ENCODE peak calls at places on chromosomes 3 and 15, in eight cellular contexts. One of them, this sample, is unnamed.

GRCh38 chr15:31262901-31263671 is 63.5 kb upstream of the KLF13 start:
- DNase-seq in HEK293T: no peak
- DNase-seq in ovary: peak; percentile 10
- DNase-seq in H54: no peak
- DNase-seq in AG09319: no peak
- DNase-seq in OCI-M1: peak; percentile 89
- DNase-seq in pulmonary artery endothelial cell: no peak
- DNase-seq in stimulated activated CD8-positive, alpha-beta memory T cell treated with anti-CD3 and anti-CD28 coated beads, Interleukin-2, amount 100 ng/mL, for 48 hours: no peak
- DNase-seq in this sample: peak; percentile 56

GRCh38 chr3:178823556-178824229 is 247.9 kb downstream of the ZMAT3 start:
- DNase-seq in HEK293T: no peak
- DNase-seq in ovary: peak; percentile 58
- DNase-seq in H54: no peak
- DNase-seq in AG09319: no peak
- DNase-seq in OCI-M1: no peak
- DNase-seq in pulmonary artery endothelial cell: no peak
- DNase-seq in stimulated activated CD8-positive, alpha-beta memory T cell treated with anti-CD3 and anti-CD28 coated beads, Interleukin-2, amount 100 ng/mL, for 48 hours: no peak
- DNase-seq in this sample: no peak

GRCh38 chr3:125428216-125428830 is 53.2 kb upstream of the ZNF148 start:
- DNase-seq in HEK293T: no peak
- DNase-seq in ovary: no peak
- DNase-seq in H54: no peak
- DNase-seq in AG09319: no peak
- DNase-seq in OCI-M1: no peak
- DNase-seq in pulmonary artery endothelial cell: no peak
- DNase-seq in stimulated activated CD8-positive, alpha-beta memory T cell treated with anti-CD3 and anti-CD28 coated beads, Interleukin-2, amount 100 ng/mL, for 48 hours: no peak
- DNase-seq in this sample: no peak

GRCh38 chr15:38247336-38247735 is 5.3 kb upstream of the SPRED1 start:
- DNase-seq in HEK293T: no peak
- DNase-seq in ovary: no peak
- DNase-seq in H54: no peak
- DNase-seq in AG09319: no peak
- DNase-seq in OCI-M1: no peak
- DNase-seq in pulmonary artery endothelial cell: no peak
- DNase-seq in stimulated activated CD8-positive, alpha-beta memory T cell treated with anti-CD3 and anti-CD28 coated beads, Interleukin-2, amount 100 ng/mL, for 48 hours: no peak
- DNase-seq in this sample: no peak

GRCh38 chr3:37700849-37701248 is 160.8 kb upstream of the CTDSPL start:
- DNase-seq in HEK293T: no peak
- DNase-seq in ovary: no peak
- DNase-seq in H54: no peak
- DNase-seq in AG09319: no peak
- DNase-seq in OCI-M1: peak; percentile 4
- DNase-seq in pulmonary artery endothelial cell: no peak
- DNase-seq in stimulated activated CD8-positive, alpha-beta memory T cell treated with anti-CD3 and anti-CD28 coated beads, Interleukin-2, amount 100 ng/mL, for 48 hours: no peak
- DNase-seq in this sample: no peak

GRCh38 chr15:44102675-44103254 is 92.3 kb downstream of the FRMD5 start:
- DNase-seq in HEK293T: no peak
- DNase-seq in ovary: no peak
- DNase-seq in H54: peak; percentile 30
- DNase-seq in AG09319: peak; percentile 91
- DNase-seq in OCI-M1: no peak
- DNase-seq in pulmonary artery endothelial cell: peak; percentile 95
- DNase-seq in stimulated activated CD8-positive, alpha-beta memory T cell treated with anti-CD3 and anti-CD28 coated beads, Interleukin-2, amount 100 ng/mL, for 48 hours: no peak
- DNase-seq in this sample: no peak

GRCh38 chr3:82807781-82808180 is 1046.3 kb upstream of the GBE1 start:
- DNase-seq in HEK293T: no peak
- DNase-seq in ovary: no peak
- DNase-seq in H54: no peak
- DNase-seq in AG09319: no peak
- DNase-seq in OCI-M1: no peak
- DNase-seq in pulmonary artery endothelial cell: no peak
- DNase-seq in stimulated activated CD8-positive, alpha-beta memory T cell treated with anti-CD3 and anti-CD28 coated beads, Interleukin-2, amount 100 ng/mL, for 48 hours: no peak
- DNase-seq in this sample: no peak

GRCh38 chr15:61411941-61412510 is 182.9 kb upstream of the RORA start:
- DNase-seq in HEK293T: no peak
- DNase-seq in ovary: no peak
- DNase-seq in H54: no peak
- DNase-seq in AG09319: no peak
- DNase-seq in OCI-M1: no peak
- DNase-seq in pulmonary artery endothelial cell: no peak
- DNase-seq in stimulated activated CD8-positive, alpha-beta memory T cell treated with anti-CD3 and anti-CD28 coated beads, Interleukin-2, amount 100 ng/mL, for 48 hours: no peak
- DNase-seq in this sample: no peak

GRCh38 chr3:13391308-13391707 is 28.8 kb downstream of the NUP210 start:
- DNase-seq in HEK293T: no peak
- DNase-seq in ovary: no peak
- DNase-seq in H54: no peak
- DNase-seq in AG09319: no peak
- DNase-seq in OCI-M1: no peak
- DNase-seq in pulmonary artery endothelial cell: no peak
- DNase-seq in stimulated activated CD8-positive, alpha-beta memory T cell treated with anti-CD3 and anti-CD28 coated beads, Interleukin-2, amount 100 ng/mL, for 48 hours: no peak
- DNase-seq in this sample: no peak

GRCh38 chr3:34881026-34881425 is 758.3 kb upstream of the ARPP21 start:
- DNase-seq in HEK293T: no peak
- DNase-seq in ovary: no peak
- DNase-seq in H54: no peak
- DNase-seq in AG09319: no peak
- DNase-seq in OCI-M1: no peak
- DNase-seq in pulmonary artery endothelial cell: no peak
- DNase-seq in stimulated activated CD8-positive, alpha-beta memory T cell treated with anti-CD3 and anti-CD28 coated beads, Interleukin-2, amount 100 ng/mL, for 48 hours: no peak
- DNase-seq in this sample: no peak

GRCh38 chr3:129289201-129289921 is 10.7 kb downstream of the HMCES start:
- DNase-seq in HEK293T: no peak
- DNase-seq in ovary: no peak
- DNase-seq in H54: peak; percentile 56
- DNase-seq in AG09319: no peak
- DNase-seq in OCI-M1: no peak
- DNase-seq in pulmonary artery endothelial cell: no peak
- DNase-seq in stimulated activated CD8-positive, alpha-beta memory T cell treated with anti-CD3 and anti-CD28 coated beads, Interleukin-2, amount 100 ng/mL, for 48 hours: no peak
- DNase-seq in this sample: no peak

GRCh38 chr3:151319613-151320012 is 3.0 kb upstream of the GPR87 start:
- DNase-seq in HEK293T: no peak
- DNase-seq in ovary: no peak
- DNase-seq in H54: no peak
- DNase-seq in AG09319: no peak
- DNase-seq in OCI-M1: no peak
- DNase-seq in pulmonary artery endothelial cell: no peak
- DNase-seq in stimulated activated CD8-positive, alpha-beta memory T cell treated with anti-CD3 and anti-CD28 coated beads, Interleukin-2, amount 100 ng/mL, for 48 hours: no peak
- DNase-seq in this sample: no peak

GRCh38 chr15:50077242-50077641 is 41.8 kb downstream of the ATP8B4 start:
- DNase-seq in HEK293T: no peak
- DNase-seq in ovary: no peak
- DNase-seq in H54: no peak
- DNase-seq in AG09319: no peak
- DNase-seq in OCI-M1: no peak
- DNase-seq in pulmonary artery endothelial cell: no peak
- DNase-seq in stimulated activated CD8-positive, alpha-beta memory T cell treated with anti-CD3 and anti-CD28 coated beads, Interleukin-2, amount 100 ng/mL, for 48 hours: no peak
- DNase-seq in this sample: no peak

GRCh38 chr15:83695901-83696425 is 42.0 kb downstream of the ADAMTSL3 start:
- DNase-seq in HEK293T: no peak
- DNase-seq in ovary: no peak
- DNase-seq in H54: no peak
- DNase-seq in AG09319: no peak
- DNase-seq in OCI-M1: no peak
- DNase-seq in pulmonary artery endothelial cell: no peak
- DNase-seq in stimulated activated CD8-positive, alpha-beta memory T cell treated with anti-CD3 and anti-CD28 coated beads, Interleukin-2, amount 100 ng/mL, for 48 hours: no peak
- DNase-seq in this sample: no peak